ENCODE peak calls at places on chromosomes 12 and 14, in ten cellular contexts. One of them, this sample, is unnamed.

GRCh38 chr12:33770652-33771051 is 251.6 kb upstream of the ALG10 start:
- DNase-seq in testis: no peak
- DNase-seq in adrenal gland: no peak
- DNase-seq in tibial nerve: no peak
- DNase-seq in breast epithelium: no peak
- DNase-seq in sigmoid colon: no peak
- DNase-seq in uterus: no peak
- DNase-seq in esophagus squamous epithelium: no peak
- DNase-seq in IMR-90: no peak
- DNase-seq in ovary: no peak
- DNase-seq in this sample: no peak

GRCh38 chr12:109863961-109864712 is 16.2 kb downstream of the GLTP start:
- DNase-seq in esophagus squamous epithelium: no peak
- DNase-seq in IMR-90: peak
- DNase-seq in ovary: no peak
- DNase-seq in tibial nerve: no peak
- DNase-seq in adrenal gland: peak
- DNase-seq in uterus: no peak
- DNase-seq in breast epithelium: peak
- DNase-seq in testis: no peak
- DNase-seq in sigmoid colon: no peak
- DNase-seq in this sample: no peak

GRCh38 chr14:63713765-63714164 is 14.1 kb downstream of the SGPP1 start:
- DNase-seq in IMR-90: peak
- DNase-seq in uterus: no peak
- DNase-seq in ovary: no peak
- DNase-seq in adrenal gland: no peak
- DNase-seq in sigmoid colon: no peak
- DNase-seq in esophagus squamous epithelium: no peak
- DNase-seq in breast epithelium: no peak
- DNase-seq in testis: no peak
- DNase-seq in tibial nerve: no peak
- DNase-seq in this sample: no peak

GRCh38 chr12:102163383-102163782 is 34.2 kb downstream of the PMCH start:
- DNase-seq in ovary: no peak
- DNase-seq in tibial nerve: no peak
- DNase-seq in sigmoid colon: no peak
- DNase-seq in breast epithelium: no peak
- DNase-seq in adrenal gland: no peak
- DNase-seq in testis: no peak
- DNase-seq in uterus: no peak
- DNase-seq in IMR-90: no peak
- DNase-seq in esophagus squamous epithelium: no peak
- DNase-seq in this sample: no peak

GRCh38 chr12:87618199-87618598 is 411.0 kb downstream of the C12orf50 start:
- DNase-seq in breast epithelium: no peak
- DNase-seq in sigmoid colon: no peak
- DNase-seq in tibial nerve: no peak
- DNase-seq in esophagus squamous epithelium: no peak
- DNase-seq in testis: no peak
- DNase-seq in adrenal gland: no peak
- DNase-seq in ovary: no peak
- DNase-seq in uterus: no peak
- DNase-seq in IMR-90: no peak
- DNase-seq in this sample: no peak

GRCh38 chr14:39426605-39427004 is 5.6 kb downstream of the FBXO33 start:
- DNase-seq in breast epithelium: no peak
- DNase-seq in esophagus squamous epithelium: no peak
- DNase-seq in adrenal gland: no peak
- DNase-seq in ovary: no peak
- DNase-seq in IMR-90: peak
- DNase-seq in sigmoid colon: no peak
- DNase-seq in uterus: no peak
- DNase-seq in testis: no peak
- DNase-seq in tibial nerve: no peak
- DNase-seq in this sample: no peak

GRCh38 chr12:127115468-127116035 is 1151.4 kb upstream of the TMEM132C start:
- DNase-seq in IMR-90: no peak
- DNase-seq in esophagus squamous epithelium: no peak
- DNase-seq in ovary: no peak
- DNase-seq in sigmoid colon: no peak
- DNase-seq in uterus: no peak
- DNase-seq in breast epithelium: no peak
- DNase-seq in testis: no peak
- DNase-seq in adrenal gland: no peak
- DNase-seq in tibial nerve: no peak
- DNase-seq in this sample: no peak

GRCh38 chr12:114625294-114625851 is 58.6 kb downstream of the TBX3 start:
- DNase-seq in sigmoid colon: no peak
- DNase-seq in ovary: no peak
- DNase-seq in breast epithelium: no peak
- DNase-seq in tibial nerve: no peak
- DNase-seq in IMR-90: peak
- DNase-seq in adrenal gland: peak
- DNase-seq in esophagus squamous epithelium: no peak
- DNase-seq in testis: peak
- DNase-seq in uterus: no peak
- DNase-seq in this sample: no peak

GRCh38 chr12:113322353-113322752 is 12.6 kb downstream of the SLC8B1 start:
- DNase-seq in IMR-90: peak
- DNase-seq in uterus: no peak
- DNase-seq in adrenal gland: no peak
- DNase-seq in breast epithelium: no peak
- DNase-seq in ovary: no peak
- DNase-seq in esophagus squamous epithelium: no peak
- DNase-seq in testis: no peak
- DNase-seq in sigmoid colon: no peak
- DNase-seq in tibial nerve: no peak
- DNase-seq in this sample: no peak

GRCh38 chr14:53022593-53022992 is 71.7 kb upstream of the FERMT2 start:
- DNase-seq in tibial nerve: no peak
- DNase-seq in ovary: no peak
- DNase-seq in IMR-90: peak
- DNase-seq in sigmoid colon: no peak
- DNase-seq in adrenal gland: no peak
- DNase-seq in breast epithelium: no peak
- DNase-seq in testis: no peak
- DNase-seq in uterus: no peak
- DNase-seq in esophagus squamous epithelium: no peak
- DNase-seq in this sample: no peak

GRCh38 chr14:81209187-81209836 is 11.4 kb downstream of the GTF2A1 start:
- DNase-seq in adrenal gland: no peak
- DNase-seq in esophagus squamous epithelium: no peak
- DNase-seq in testis: no peak
- DNase-seq in sigmoid colon: no peak
- DNase-seq in uterus: no peak
- DNase-seq in ovary: no peak
- DNase-seq in IMR-90: no peak
- DNase-seq in tibial nerve: no peak
- DNase-seq in breast epithelium: no peak
- DNase-seq in this sample: no peak

GRCh38 chr14:61103541-61104339 is 122.7 kb downstream of the SLC38A6 start:
- DNase-seq in testis: peak
- DNase-seq in breast epithelium: no peak
- DNase-seq in adrenal gland: peak
- DNase-seq in esophagus squamous epithelium: no peak
- DNase-seq in IMR-90: peak
- DNase-seq in tibial nerve: no peak
- DNase-seq in sigmoid colon: peak
- DNase-seq in ovary: no peak
- DNase-seq in uterus: peak
- DNase-seq in this sample: no peak

GRCh38 chr12:121176826-121177529 is 33.0 kb upstream of the P2RX4 start:
- DNase-seq in sigmoid colon: no peak
- DNase-seq in tibial nerve: no peak
- DNase-seq in uterus: no peak
- DNase-seq in IMR-90: no peak
- DNase-seq in adrenal gland: no peak
- DNase-seq in testis: no peak
- DNase-seq in breast epithelium: no peak
- DNase-seq in esophagus squamous epithelium: no peak
- DNase-seq in ovary: no peak
- DNase-seq in this sample: no peak

GRCh38 chr12:45331552-45331951 is 115.7 kb downstream of the ANO6 start:
- DNase-seq in IMR-90: peak
- DNase-seq in adrenal gland: no peak
- DNase-seq in sigmoid colon: no peak
- DNase-seq in testis: no peak
- DNase-seq in ovary: no peak
- DNase-seq in esophagus squamous epithelium: no peak
- DNase-seq in breast epithelium: no peak
- DNase-seq in tibial nerve: no peak
- DNase-seq in uterus: no peak
- DNase-seq in this sample: no peak

GRCh38 chr14:89657014-89657413 is 240.0 kb upstream of the FOXN3 start:
- DNase-seq in ovary: no peak
- DNase-seq in sigmoid colon: no peak
- DNase-seq in uterus: no peak
- DNase-seq in adrenal gland: no peak
- DNase-seq in tibial nerve: no peak
- DNase-seq in breast epithelium: no peak
- DNase-seq in esophagus squamous epithelium: no peak
- DNase-seq in testis: no peak
- DNase-seq in IMR-90: no peak
- DNase-seq in this sample: no peak

GRCh38 chr14:89658977-89659670 is 242.1 kb upstream of the FOXN3 start:
- DNase-seq in IMR-90: no peak
- DNase-seq in sigmoid colon: no peak
- DNase-seq in testis: no peak
- DNase-seq in esophagus squamous epithelium: no peak
- DNase-seq in uterus: no peak
- DNase-seq in adrenal gland: no peak
- DNase-seq in breast epithelium: no peak
- DNase-seq in tibial nerve: no peak
- DNase-seq in ovary: no peak
- DNase-seq in this sample: no peak

GRCh38 chr14:89651805-89652204 is 234.8 kb upstream of the FOXN3 start:
- DNase-seq in breast epithelium: no peak
- DNase-seq in adrenal gland: no peak
- DNase-seq in uterus: no peak
- DNase-seq in tibial nerve: no peak
- DNase-seq in ovary: no peak
- DNase-seq in esophagus squamous epithelium: no peak
- DNase-seq in testis: no peak
- DNase-seq in IMR-90: no peak
- DNase-seq in sigmoid colon: no peak
- DNase-seq in this sample: no peak

GRCh38 chr14:89652352-89652751 is 235.3 kb upstream of the FOXN3 start:
- DNase-seq in sigmoid colon: no peak
- DNase-seq in uterus: no peak
- DNase-seq in tibial nerve: no peak
- DNase-seq in breast epithelium: no peak
- DNase-seq in IMR-90: no peak
- DNase-seq in testis: no peak
- DNase-seq in esophagus squamous epithelium: no peak
- DNase-seq in ovary: no peak
- DNase-seq in adrenal gland: no peak
- DNase-seq in this sample: no peak

GRCh38 chr14:89654998-89655397 is 238.0 kb upstream of the FOXN3 start:
- DNase-seq in uterus: no peak
- DNase-seq in breast epithelium: no peak
- DNase-seq in tibial nerve: no peak
- DNase-seq in esophagus squamous epithelium: no peak
- DNase-seq in IMR-90: no peak
- DNase-seq in adrenal gland: no peak
- DNase-seq in testis: no peak
- DNase-seq in ovary: no peak
- DNase-seq in sigmoid colon: no peak
- DNase-seq in this sample: no peak
- TF ChIP-seq POLR2A in uterus: no peak
- TF ChIP-seq POLR2A in breast epithelium: no peak
- TF ChIP-seq POLR2A in tibial nerve: no peak
- TF ChIP-seq POLR2A in esophagus squamous epithelium: no peak
- TF ChIP-seq POLR2A in IMR-90: no peak
- TF ChIP-seq POLR2A in adrenal gland: no peak
- TF ChIP-seq POLR2A in testis: no peak
- TF ChIP-seq POLR2A in ovary: no peak
- TF ChIP-seq POLR2A in sigmoid colon: no peak
- TF ChIP-seq POLR2A in this sample: no peak

GRCh38 chr12:132949936-132950837 is 5.9 kb downstream of the ZNF605 start:
- DNase-seq in testis: no peak
- DNase-seq in IMR-90: no peak
- DNase-seq in ovary: no peak
- DNase-seq in esophagus squamous epithelium: no peak
- DNase-seq in sigmoid colon: no peak
- DNase-seq in tibial nerve: no peak
- DNase-seq in breast epithelium: no peak
- DNase-seq in uterus: no peak
- DNase-seq in adrenal gland: no peak
- DNase-seq in this sample: peak
- H3K4me3 ChIP-seq in testis: no peak
- H3K4me3 ChIP-seq in IMR-90: no peak
- H3K4me3 ChIP-seq in ovary: no peak
- H3K4me3 ChIP-seq in esophagus squamous epithelium: no peak
- H3K4me3 ChIP-seq in sigmoid colon: no peak
- H3K4me3 ChIP-seq in tibial nerve: no peak
- H3K4me3 ChIP-seq in breast epithelium: no peak
- H3K4me3 ChIP-seq in uterus: no peak
- H3K4me3 ChIP-seq in adrenal gland: no peak
- H3K4me3 ChIP-seq in this sample: no peak

GRCh38 chr14:56579345-56580316 is at the start of gene TMEM260:
- DNase-seq in esophagus squamous epithelium: peak
- DNase-seq in testis: peak
- DNase-seq in sigmoid colon: peak
- DNase-seq in uterus: peak
- DNase-seq in breast epithelium: peak
- DNase-seq in IMR-90: peak
- DNase-seq in ovary: peak
- DNase-seq in tibial nerve: peak
- DNase-seq in adrenal gland: peak
- DNase-seq in this sample: peak
- TF ChIP-seq POLR2A in esophagus squamous epithelium: peak
- TF ChIP-seq POLR2A in testis: no peak
- TF ChIP-seq POLR2A in sigmoid colon: peak
- TF ChIP-seq POLR2A in uterus: no peak
- TF ChIP-seq POLR2A in breast epithelium: peak
- TF ChIP-seq POLR2A in IMR-90: peak
- TF ChIP-seq POLR2A in ovary: peak
- TF ChIP-seq POLR2A in tibial nerve: peak
- TF ChIP-seq POLR2A in adrenal gland: peak
- TF ChIP-seq POLR2A in this sample: peak

DNA sequence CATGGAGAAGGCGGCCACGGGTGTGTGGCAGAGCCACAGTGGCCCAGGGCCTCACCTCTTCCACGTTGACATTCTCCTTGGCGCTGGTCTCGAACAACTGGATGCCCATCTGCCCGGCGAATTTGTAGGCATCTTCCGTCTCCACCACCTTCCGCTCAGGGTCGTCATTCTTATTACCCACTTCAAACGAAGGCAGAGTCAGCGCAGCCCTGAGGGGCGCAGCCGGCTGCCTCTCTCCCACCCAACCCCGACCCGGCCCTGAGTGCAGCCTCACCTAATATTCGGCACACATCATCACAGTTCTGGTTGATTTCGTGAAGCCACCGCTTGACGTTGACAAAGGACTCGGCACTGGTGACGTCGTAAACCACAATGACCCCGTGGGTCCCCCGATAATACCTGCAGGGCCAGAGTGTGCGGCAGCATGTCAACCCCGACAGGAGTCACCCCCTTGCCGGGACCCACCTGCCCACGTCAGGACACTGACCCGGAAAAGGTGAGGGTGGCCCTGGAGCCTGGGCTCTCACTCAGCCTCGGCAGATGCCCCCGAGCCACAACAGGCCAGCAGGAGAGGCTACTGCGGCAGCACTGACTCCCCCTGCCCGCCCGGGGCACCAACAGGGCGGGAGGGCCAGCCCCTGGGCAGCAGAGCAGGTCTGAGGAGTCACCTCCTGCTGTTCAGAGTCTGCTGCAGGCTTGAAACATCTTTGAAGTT is 17.6 kb downstream of the RAB35 start:
- DNase-seq in adrenal gland: no peak
- DNase-seq in ovary: no peak
- DNase-seq in breast epithelium: no peak
- DNase-seq in esophagus squamous epithelium: no peak
- DNase-seq in tibial nerve: no peak
- DNase-seq in uterus: no peak
- DNase-seq in IMR-90: no peak
- DNase-seq in testis: no peak
- DNase-seq in sigmoid colon: no peak
- DNase-seq in this sample: no peak
- H3K4me3 ChIP-seq in adrenal gland: no peak
- H3K4me3 ChIP-seq in ovary: no peak
- H3K4me3 ChIP-seq in breast epithelium: no peak
- H3K4me3 ChIP-seq in esophagus squamous epithelium: no peak
- H3K4me3 ChIP-seq in tibial nerve: no peak
- H3K4me3 ChIP-seq in uterus: no peak
- H3K4me3 ChIP-seq in IMR-90: no peak
- H3K4me3 ChIP-seq in testis: no peak
- H3K4me3 ChIP-seq in sigmoid colon: no peak
- H3K4me3 ChIP-seq in this sample: no peak

This sample was measured in spleen.